ENCODE peak calls at places on chromosome 5, in ten cellular contexts. M, F, P, S, B, L, V, O, T and R are unnamed samples.

GRCh38 chr5:177132504-177133118 is 962 bp upstream of the NSD1 start:
- DNase-seq in M (no peak), F (peak; percentile 28), P (peak; percentile 25), S (no peak), B (no peak), L (no peak), V (peak; percentile 26), O (no peak), T (peak; percentile 28), R (no peak)

GRCh38 chr5:81070561-81070960 is 110.4 kb downstream of the RASGRF2 start:
- DNase-seq in M (no peak), F (no peak), P (no peak), S (no peak), B (no peak), L (no peak), V (no peak), O (no peak), T (no peak), R (no peak)

GRCh38 chr5:170218730-170219129 is 14.1 kb upstream of the C5orf58 start:
- DNase-seq in M (no peak), F (no peak), P (no peak), S (no peak), B (no peak), L (no peak), V (no peak), O (no peak), T (no peak), R (no peak)

GRCh38 chr5:31809037-31809910 is 170.3 kb downstream of the PDZD2 start:
- DNase-seq in M (peak; percentile 78), F (peak; percentile 67), P (peak; percentile 71), S (peak; percentile 55), B (peak; percentile 87), L (no peak), V (no peak), O (peak; percentile 64), T (no peak), R (peak; percentile 26)

GRCh38 chr5:765948-766631 is 18.4 kb downstream of the ZDHHC11B start:
- DNase-seq in M (no peak), F (no peak), P (peak; percentile 15), S (no peak), B (peak; percentile 86), L (no peak), V (no peak), O (no peak), T (no peak), R (no peak)

GRCh38 chr5:58085800-58086199 is 374.1 kb downstream of the PLK2 start:
- DNase-seq in M (no peak), F (peak; percentile 55), P (no peak), S (peak; percentile 33), B (no peak), L (no peak), V (no peak), O (peak; percentile 45), T (no peak), R (no peak)

GRCh38 chr5:9919306-9920030 is 289.3 kb upstream of the TAS2R1 start:
- DNase-seq in M (no peak), F (no peak), P (no peak), S (no peak), B (no peak), L (no peak), V (no peak), O (no peak), T (no peak), R (no peak)

GRCh38 chr5:115423541-115423940 is 121.0 kb downstream of the FEM1C start:
- DNase-seq in M (no peak), F (no peak), P (peak; percentile 87), S (peak; percentile 68), B (peak; percentile 85), L (no peak), V (no peak), O (no peak), T (no peak), R (peak; percentile 74)

GRCh38 chr5:24819841-24820240 is 175.1 kb upstream of the CDH10 start:
- DNase-seq in M (no peak), F (no peak), P (no peak), S (no peak), B (no peak), L (no peak), V (no peak), O (no peak), T (no peak), R (no peak)

GRCh38 chr5:82365744-82366228 is 87.6 kb upstream of the RPS23 start:
- DNase-seq in M (no peak), F (peak; percentile 74), P (no peak), S (no peak), B (no peak), L (no peak), V (no peak), O (peak; percentile 40), T (no peak), R (no peak)

GRCh38 chr5:136201870-136202269 is 8.9 kb upstream of the SMIM32 start:
- DNase-seq in M (no peak), F (no peak), P (no peak), S (no peak), B (peak; percentile 70), L (no peak), V (no peak), O (no peak), T (no peak), R (no peak)

GRCh38 chr5:93990504-93991085 is 249.2 kb upstream of the POU5F2 start:
- DNase-seq in M (no peak), F (no peak), P (no peak), S (no peak), B (no peak), L (no peak), V (no peak), O (peak; percentile 20), T (no peak), R (peak; percentile 30)

GRCh38 chr5:96176022-96176421 is 214.4 kb upstream of the ELL2 start:
- DNase-seq in M (no peak), F (no peak), P (no peak), S (no peak), B (no peak), L (no peak), V (no peak), O (no peak), T (no peak), R (no peak)

GRCh38 chr5:51521583-51521982 is 138.3 kb downstream of the ISL1 start:
- DNase-seq in M (no peak), F (no peak), P (no peak), S (no peak), B (no peak), L (no peak), V (no peak), O (no peak), T (no peak), R (no peak)

GRCh38 chr5:171175746-171176145 is 133.3 kb upstream of the TLX3 start:
- DNase-seq in M (no peak), F (no peak), P (no peak), S (no peak), B (no peak), L (no peak), V (no peak), O (no peak), T (no peak), R (no peak)

GRCh38 chr5:151448038-151448985 is 909 bp downstream of the SLC36A1 start:
- DNase-seq in M (peak; percentile 23), F (no peak), P (no peak), S (peak; percentile 43), B (peak; percentile 86), L (peak; percentile 6), V (no peak), O (no peak), T (no peak), R (peak; percentile 47)

GRCh38 chr5:66337827-66338226 is 193.7 kb downstream of the SREK1 start:
- DNase-seq in M (no peak), F (no peak), P (no peak), S (no peak), B (peak; percentile 53), L (no peak), V (no peak), O (no peak), T (no peak), R (no peak)

GRCh38 chr5:95817430-95817829 is 5.1 kb downstream of the GLRX start:
- DNase-seq in M (no peak), F (peak; percentile 93), P (no peak), S (no peak), B (no peak), L (no peak), V (peak; percentile 37), O (no peak), T (no peak), R (peak; percentile 58)

GRCh38 chr5:133754575-133755169 is 142.3 kb upstream of the FSTL4 start:
- DNase-seq in M (no peak), F (peak; percentile 10), P (peak; percentile 13), S (peak; percentile 40), B (no peak), L (no peak), V (no peak), O (peak; percentile 12), T (no peak), R (peak; percentile 17)

GRCh38 chr5:106094128-106094726 is 1576.5 kb downstream of the EFNA5 start:
- DNase-seq in M (no peak), F (peak; percentile 33), P (no peak), S (no peak), B (peak; percentile 86), L (no peak), V (no peak), O (peak; percentile 43), T (no peak), R (peak; percentile 9)

GRCh38 chr5:16957305-16958165 is 21.4 kb upstream of the MYO10 start:
- DNase-seq in M (no peak), F (peak; percentile 89), P (no peak), S (no peak), B (peak; percentile 72), L (no peak), V (no peak), O (peak; percentile 98), T (no peak), R (no peak)

GRCh38 chr5:93572773-93573626 is 8.0 kb downstream of the NR2F1-AS1 start:
- DNase-seq in M (no peak), F (peak; percentile 72), P (no peak), S (no peak), B (peak; percentile 81), L (no peak), V (no peak), O (no peak), T (no peak), R (no peak)

GRCh38 chr5:126972062-126972895 is 58.1 kb downstream of the MARCHF3 start:
- DNase-seq in M (no peak), F (no peak), P (no peak), S (no peak), B (no peak), L (peak; percentile 4), V (no peak), O (no peak), T (no peak), R (peak; percentile 12)

GRCh38 chr5:14945021-14945420 is 73.4 kb upstream of the ANKH start:
- DNase-seq in M (no peak), F (no peak), P (no peak), S (no peak), B (no peak), L (no peak), V (no peak), O (no peak), T (no peak), R (no peak)

GRCh38 chr5:176535101-176535654 is 2.0 kb downstream of the RNF44 start:
- DNase-seq in M (no peak), F (no peak), P (peak; percentile 43), S (no peak), B (no peak), L (no peak), V (peak; percentile 30), O (no peak), T (no peak), R (peak; percentile 73)

GRCh38 chr5:26582350-26583040 is 455.9 kb downstream of the CDH9 start:
- DNase-seq in M (no peak), F (no peak), P (no peak), S (no peak), B (no peak), L (no peak), V (no peak), O (peak; percentile 57), T (no peak), R (no peak)

GRCh38 chr5:76607353-76607871 is 15.8 kb downstream of the F2RL2 start:
- DNase-seq in M (no peak), F (no peak), P (no peak), S (no peak), B (no peak), L (no peak), V (no peak), O (no peak), T (no peak), R (no peak)

GRCh38 chr5:153629027-153629426 is 138.6 kb downstream of the GRIA1 start:
- DNase-seq in M (peak; percentile 17), F (peak; percentile 98), P (no peak), S (no peak), B (no peak), L (no peak), V (no peak), O (peak; percentile 99), T (no peak), R (no peak)